ENCODE peak calls at places on chromosomes 2 and 18, in five cellular contexts. R, A, I, W and C are unnamed samples.

GRCh38 chr2:151979694-151980093 is 119.2 kb downstream of the CACNB4 start:
- DNase-seq in I (peak; percentile 6), W (no peak), A (no peak), R (no peak), C (no peak)

GRCh38 chr2:189037518-189037917 is 63.3 kb downstream of the COL3A1 start:
- DNase-seq in A (no peak), W (peak; percentile 76), I (peak; percentile 39), R (no peak), C (no peak)

GRCh38 chr2:169360984-169361705 is 1.2 kb downstream of the LRP2 start:
- DNase-seq in W (no peak), R (no peak), A (no peak), I (no peak), C (no peak)

GRCh38 chr2:215002500-215002899 is 135.9 kb downstream of the ABCA12 start:
- DNase-seq in R (no peak), W (peak; percentile 9), I (peak; percentile 59), A (no peak), C (no peak)

GRCh38 chr2:85446296-85447221 is 28.0 kb downstream of the SH2D6 start:
- DNase-seq in R (no peak), A (no peak), I (no peak), W (no peak), C (no peak)

GRCh38 chr2:65818873-65819451 is 386.6 kb upstream of the SPRED2 start:
- DNase-seq in R (no peak), I (peak; percentile 52), A (no peak), W (peak; percentile 0), C (no peak)

GRCh38 chr2:77087987-77088414 is 434.2 kb downstream of the LRRTM4 start:
- DNase-seq in W (no peak), A (no peak), R (no peak), I (no peak), C (no peak)

GRCh38 chr18:31102020-31102684 is at the start of gene DSC2:
- DNase-seq in I (peak; percentile 83), A (peak; percentile 74), R (no peak), W (no peak), C (peak; percentile 61)

GRCh38 chr2:31282634-31283033 is 48.7 kb downstream of the EHD3 start:
- DNase-seq in A (no peak), R (no peak), I (peak; percentile 34), W (no peak), C (no peak)

GRCh38 chr2:74564222-74564621 is 9.7 kb downstream of the DOK1 start:
- DNase-seq in I (peak; percentile 64), W (peak; percentile 83), A (no peak), R (no peak), C (no peak)

GRCh38 chr2:144528108-144528507 is 8.2 kb upstream of the ZEB2 start:
- DNase-seq in W (no peak), R (no peak), A (no peak), I (no peak), C (no peak)

GRCh38 chr2:140891614-140892212 is 1239.1 kb downstream of the LRP1B start:
- DNase-seq in A (no peak), I (peak; percentile 28), R (no peak), W (no peak), C (no peak)

GRCh38 chr18:45249306-45249705 is 366.0 kb upstream of the SLC14A2 start:
- DNase-seq in I (no peak), A (no peak), W (peak; percentile 6), R (no peak), C (no peak)

GRCh38 chr2:110106642-110107041 is 9.0 kb downstream of the MALL start:
- DNase-seq in R (no peak), A (no peak), W (no peak), I (peak; percentile 63), C (no peak)

GRCh38 chr2:216283038-216283900 is 89.0 kb downstream of the MARCHF4 start:
- DNase-seq in A (no peak), W (no peak), I (peak; percentile 16), R (no peak), C (no peak)

GRCh38 chr18:35862115-35862640 is 110.3 kb upstream of the RMP24 start:
- DNase-seq in W (no peak), R (no peak), A (no peak), I (no peak), C (no peak)

GRCh38 chr2:85444629-85445028 is 26.1 kb downstream of the SH2D6 start:
- DNase-seq in A (no peak), I (peak; percentile 35), R (no peak), W (peak; percentile 37), C (no peak)

GRCh38 chr18:2545155-2545554 is 26.1 kb downstream of the METTL4 start:
- DNase-seq in W (no peak), R (no peak), A (no peak), I (no peak), C (no peak)

GRCh38 chr2:173881466-173881865 is 83.7 kb downstream of the SP3 start:
- DNase-seq in I (no peak), A (peak; percentile 89), R (no peak), W (no peak), C (no peak)

GRCh38 chr18:3998698-3999333 is 456.3 kb downstream of the DLGAP1 start:
- DNase-seq in R (no peak), W (peak; percentile 56), I (peak; percentile 50), A (no peak), C (no peak)

GRCh38 chr2:18987592-18988073 is 370.8 kb downstream of the OSR1 start:
- DNase-seq in R (no peak), I (peak; percentile 90), A (peak; percentile 18), W (peak; percentile 95), C (peak; percentile 66)

GRCh38 chr2:218998414-218999002 is 5.3 kb upstream of the CRYBA2 start:
- DNase-seq in I (no peak), W (no peak), A (peak; percentile 16), R (no peak), C (no peak)

GRCh38 chr18:858016-858415 is 46.0 kb upstream of the YES1 start:
- DNase-seq in I (no peak), R (no peak), W (no peak), A (no peak), C (no peak)

GRCh38 chr18:51236225-51236624 is 38.7 kb upstream of the MEX3C start:
- DNase-seq in W (peak; percentile 58), R (no peak), I (peak; percentile 87), A (no peak), C (no peak)

GRCh38 chr2:68362749-68363148 is 2.3 kb upstream of the PLEK start:
- DNase-seq in A (no peak), I (no peak), W (no peak), R (no peak), C (no peak)

GRCh38 chr2:29012211-29012681 is 31.1 kb downstream of the TOGARAM2 start:
- DNase-seq in I (no peak), A (no peak), W (no peak), R (no peak), C (no peak)

GRCh38 chr2:86194751-86195054 is 559 bp downstream of the IMMT start:
- DNase-seq in R (no peak), W (no peak), A (peak; percentile 89), I (no peak), C (peak; percentile 96)

GRCh38 chr2:86016581-86016980 is 89.1 kb downstream of the POLR1A start:
- DNase-seq in R (no peak), I (no peak), A (no peak), W (no peak), C (no peak)

GRCh38 chr2:10269291-10269690 is 33.4 kb upstream of the HPCAL1 start:
- DNase-seq in A (no peak), R (no peak), I (no peak), W (no peak), C (peak; percentile 33)